ENCODE peak calls at places on chromosome 5, in eight cellular contexts. F is uterus; M is activated CD4-positive, alpha-beta T cell treated with anti-CD3 and anti-CD28 coated beads, Interleukin-2, amount 10 ng/mL, durations not matched to agents 7 days and 5 days; G is GM12892; N is kidney tubule cell; X is NCI-H2029; S is fibroblast of mammary gland; D is stimulated activated CD4-positive, alpha-beta T cell treated with anti-CD3 and anti-CD28 coated beads, Interleukin-12 subunit alpha, Interleukin-12 subunit beta, amount 100 ng/mL, for 48 hours. C is an unnamed sample.

GRCh38 chr5:9148242-9148641 is 397.6 kb downstream of the SEMA5A start:
- DNase-seq in F (no peak), M (no peak), G (no peak), N (peak), X (no peak), S (peak), D (no peak), C (no peak)

GRCh38 chr5:43120720-43121564 is at the start of gene ZNF131:
- DNase-seq in F (peak), M (peak), G (peak), N (peak), X (peak), S (peak), D (peak), C (peak)

GRCh38 chr5:134128648-134128995 is 14.1 kb downstream of the TCF7 start:
- DNase-seq in F (no peak), M (no peak), G (no peak), N (no peak), X (no peak), S (no peak), D (no peak), C (no peak)

GRCh38 chr5:32538031-32538547 is 47.3 kb upstream of the SUB1 start:
- DNase-seq in F (no peak), M (peak), G (no peak), N (no peak), X (peak), S (no peak), D (no peak), C (peak)

GRCh38 chr5:96785271-96785670 is 22.5 kb downstream of the ERAP1 start:
- DNase-seq in F (no peak), M (no peak), G (no peak), N (no peak), X (no peak), S (no peak), D (no peak), C (no peak)

GRCh38 chr5:141742866-141743651 is 61.0 kb upstream of the ARAP3 start:
- DNase-seq in F (no peak), M (peak), G (no peak), N (peak), X (no peak), S (peak), D (no peak), C (no peak)

GRCh38 chr5:72618699-72619098 is 111.5 kb upstream of the ZNF366 start:
- DNase-seq in F (no peak), M (no peak), G (no peak), N (no peak), X (no peak), S (peak), D (no peak), C (no peak)

GRCh38 chr5:91188755-91189154 is 194.4 kb downstream of the ARRDC3 start:
- DNase-seq in F (no peak), M (no peak), G (no peak), N (no peak), X (no peak), S (no peak), D (no peak), C (no peak)

GRCh38 chr5:161432798-161433197 is 113.7 kb downstream of the GABRB2 start:
- DNase-seq in F (no peak), M (no peak), G (no peak), N (no peak), X (no peak), S (no peak), D (no peak), C (no peak)

GRCh38 chr5:128271071-128271470 is 187.5 kb downstream of the SLC12A2 start:
- DNase-seq in F (no peak), M (no peak), G (no peak), N (no peak), X (no peak), S (no peak), D (no peak), C (no peak)

GRCh38 chr5:131109540-131110255 is 55.4 kb downstream of the HINT1 start:
- DNase-seq in F (no peak), M (peak), G (no peak), N (peak), X (no peak), S (peak), D (peak), C (peak)

GRCh38 chr5:57784106-57784505 is 301.5 kb upstream of the ACTBL2 start:
- DNase-seq in F (no peak), M (no peak), G (no peak), N (no peak), X (no peak), S (peak), D (no peak), C (no peak)

GRCh38 chr5:138349842-138350635 is 2.4 kb upstream of the KDM3B start:
- DNase-seq in F (no peak), M (no peak), G (no peak), N (no peak), X (no peak), S (peak), D (no peak), C (no peak)

GRCh38 chr5:108148715-108149139 is 233.2 kb downstream of the FBXL17 start:
- DNase-seq in F (no peak), M (no peak), G (no peak), N (peak), X (no peak), S (peak), D (no peak), C (no peak)

GRCh38 chr5:145681216-145681615 is 153.9 kb downstream of the PRELID2 start:
- DNase-seq in F (no peak), M (no peak), G (no peak), N (no peak), X (no peak), S (no peak), D (no peak), C (no peak)

GRCh38 chr5:92390657-92391056 is 1007.5 kb upstream of the ARRDC3 start:
- DNase-seq in F (no peak), M (no peak), G (no peak), N (no peak), X (no peak), S (no peak), D (no peak), C (no peak)

GRCh38 chr5:84673785-84674184 is 289.1 kb upstream of the EDIL3 start:
- DNase-seq in F (no peak), M (no peak), G (no peak), N (no peak), X (no peak), S (no peak), D (no peak), C (no peak)

GRCh38 chr5:126508962-126509279 is 85.7 kb downstream of the GRAMD2B start:
- DNase-seq in F (peak), M (peak), G (no peak), N (peak), X (no peak), S (peak), D (no peak), C (no peak)

GRCh38 chr5:10118150-10118549 is 131.5 kb downstream of the ATPSCKMT start:
- DNase-seq in F (no peak), M (no peak), G (no peak), N (no peak), X (no peak), S (peak), D (no peak), C (no peak)

GRCh38 chr5:27906911-27907590 is 868.7 kb upstream of the CDH9 start:
- DNase-seq in F (no peak), M (no peak), G (no peak), N (peak), X (no peak), S (no peak), D (no peak), C (no peak)

GRCh38 chr5:132300572-132301340 is 6.6 kb downstream of the SLC22A4 start:
- DNase-seq in F (no peak), M (no peak), G (no peak), N (no peak), X (no peak), S (no peak), D (no peak), C (no peak)

GRCh38 chr5:134088994-134089560 is 25.4 kb upstream of the TCF7 start:
- DNase-seq in F (no peak), M (no peak), G (no peak), N (no peak), X (no peak), S (no peak), D (no peak), C (no peak)

GRCh38 chr5:157159209-157159751 is 6.8 kb downstream of the GARIN3 start:
- DNase-seq in F (no peak), M (peak), G (no peak), N (no peak), X (no peak), S (no peak), D (no peak), C (no peak)

GRCh38 chr5:6462671-6463070 is 14.0 kb downstream of the UBE2QL1 start:
- DNase-seq in F (no peak), M (no peak), G (no peak), N (no peak), X (no peak), S (no peak), D (no peak), C (no peak)

GRCh38 chr5:112694853-112695709 is 42.6 kb upstream of the APC start:
- DNase-seq in F (no peak), M (no peak), G (no peak), N (peak), X (no peak), S (peak), D (no peak), C (no peak)

GRCh38 chr5:59684388-59685003 is 209.0 kb downstream of the PDE4D start:
- DNase-seq in F (no peak), M (no peak), G (no peak), N (peak), X (no peak), S (no peak), D (no peak), C (no peak)

GRCh38 chr5:109585012-109585599 is 104.6 kb upstream of the MAN2A1 start:
- DNase-seq in F (no peak), M (no peak), G (no peak), N (no peak), X (no peak), S (peak), D (no peak), C (no peak)

GRCh38 chr5:112636751-112637150 is 100.9 kb upstream of the APC start:
- DNase-seq in F (no peak), M (no peak), G (no peak), N (no peak), X (no peak), S (no peak), D (no peak), C (no peak)

GRCh38 chr5:134145779-134146581 is 30.8 kb downstream of the SKP1 start:
- DNase-seq in F (peak), M (peak), G (peak), N (peak), X (peak), S (peak), D (peak), C (peak)